ENCODE peak calls at places on chromosomes 3 and 15, in six cellular contexts. H, N, E, Z, W and A are unnamed samples.

GRCh38 chr15:70275461-70276138 is 177.9 kb upstream of the TLE3 start:
- DNase-seq in H (no peak), E (no peak), Z (no peak), N (peak; percentile 15), W (no peak), A (no peak)

GRCh38 chr3:38623539-38623938 is 25.9 kb downstream of the SCN5A start:
- DNase-seq in H (no peak), Z (no peak), E (no peak), N (no peak), W (no peak), A (peak; percentile 6)

GRCh38 chr3:181103605-181104004 is 114.1 kb upstream of the DNAJC19 start:
- DNase-seq in E (peak; percentile 19), H (no peak), Z (peak; percentile 41), N (no peak), W (peak; percentile 29), A (peak; percentile 50)

GRCh38 chr3:127467386-127467785 is 123.1 kb downstream of the TPRA1 start:
- DNase-seq in W (no peak), Z (no peak), E (no peak), H (no peak), N (no peak), A (no peak)

GRCh38 chr15:84828433-84828908 is 11.3 kb downstream of the ALPK3 start:
- DNase-seq in Z (no peak), H (no peak), W (no peak), E (no peak), N (no peak), A (no peak)

GRCh38 chr3:112333386-112334334 is 704 bp downstream of the CD200 start:
- DNase-seq in N (peak; percentile 77), Z (no peak), E (peak; percentile 36), H (no peak), W (peak; percentile 41), A (no peak)

GRCh38 chr3:119829431-119829830 is 47.5 kb downstream of the NR1I2 start:
- DNase-seq in W (no peak), N (no peak), H (no peak), E (no peak), Z (no peak), A (no peak)

GRCh38 chr15:38260077-38260476 is 7.4 kb downstream of the SPRED1 start:
- DNase-seq in W (no peak), N (no peak), H (no peak), Z (no peak), E (no peak), A (no peak)

GRCh38 chr15:52082197-52083036 is 30.2 kb downstream of the BCL2L10 start:
- DNase-seq in H (no peak), N (no peak), Z (peak; percentile 80), E (no peak), W (no peak), A (no peak)

GRCh38 chr15:55872471-55872870 is 120.9 kb downstream of the NEDD4 start:
- DNase-seq in N (no peak), Z (no peak), H (no peak), W (no peak), E (no peak), A (no peak)

GRCh38 chr3:37118163-37118562 is 56.2 kb downstream of the LRRFIP2 start:
- DNase-seq in E (no peak), Z (no peak), W (no peak), H (no peak), N (no peak), A (no peak)

GRCh38 chr3:110708166-110708565 is 363.4 kb upstream of the NECTIN3 start:
- DNase-seq in H (no peak), W (no peak), E (no peak), Z (no peak), N (no peak), A (no peak)

GRCh38 chr15:44775923-44776322 is 39.6 kb downstream of the TRIM69 start:
- DNase-seq in N (no peak), W (peak; percentile 54), Z (peak; percentile 40), H (no peak), E (peak; percentile 58), A (no peak)

GRCh38 chr15:79339588-79340314 is 28.8 kb downstream of the TMED3 start:
- DNase-seq in Z (peak; percentile 51), W (peak; percentile 0), H (no peak), E (peak; percentile 68), N (no peak), A (peak; percentile 66)

GRCh38 chr15:91849749-91850161 is 3.8 kb upstream of the SLCO3A1 start:
- DNase-seq in N (no peak), H (no peak), Z (no peak), E (peak; percentile 37), W (peak; percentile 4), A (peak; percentile 64)

GRCh38 chr15:67548862-67549651 is 6.6 kb downstream of the MAP2K5 start:
- DNase-seq in Z (no peak), N (no peak), H (no peak), W (no peak), E (peak; percentile 17), A (no peak)

GRCh38 chr3:48926425-48927392 is 8.1 kb downstream of the ARIH2 start:
- DNase-seq in W (no peak), N (no peak), Z (no peak), H (no peak), E (peak; percentile 13), A (peak; percentile 39)

GRCh38 chr3:188000361-188000861 is 153.5 kb upstream of the LPP start:
- DNase-seq in N (no peak), Z (no peak), H (no peak), E (no peak), W (no peak), A (no peak)

GRCh38 chr15:51775967-51776816 is 24.8 kb downstream of the TMOD2 start:
- DNase-seq in W (no peak), H (no peak), Z (peak; percentile 76), E (peak; percentile 71), N (no peak), A (peak; percentile 64)